ENCODE peak calls at places on chromosomes 1 and 21, in five cellular contexts. K is GM12892, U is ascending aorta, H is heart left ventricle, Q is mucosa of gallbladder. C is an unnamed sample.

GRCh38 chr1:236904874-236905741 is 99.1 kb downstream of the MT1HL1 start:
- DNase-seq in K (no peak), U (no peak), H (no peak), Q (no peak), C (no peak)

GRCh38 chr1:153404768-153405167 is 11.6 kb upstream of the S100A7A start:
- DNase-seq in K (peak), U (no peak), H (no peak), Q (peak), C (peak)

GRCh38 chr21:41480086-41480690 is 27.8 kb downstream of the TMPRSS2 start:
- DNase-seq in K (no peak), U (no peak), H (no peak), Q (peak), C (no peak)

GRCh38 chr1:28173151-28173979 is 3.1 kb downstream of the PTAFR start:
- DNase-seq in K (no peak), U (no peak), H (no peak), Q (peak), C (no peak)

GRCh38 chr1:23368562-23369334 is 888 bp downstream of the ZNF436 start:
- DNase-seq in K (peak), U (peak), H (peak), Q (peak), C (peak)

GRCh38 chr1:32345289-32345827 is 9.3 kb upstream of the MARCKSL1 start:
- DNase-seq in K (no peak), U (no peak), H (no peak), Q (peak), C (peak)

GRCh38 chr1:66262233-66262632 is 271.7 kb upstream of the SGIP1 start:
- DNase-seq in K (no peak), U (no peak), H (no peak), Q (no peak), C (no peak)

GRCh38 chr1:215730600-215730999 is 163.5 kb downstream of the KCTD3 start:
- DNase-seq in K (no peak), U (no peak), H (no peak), Q (no peak), C (no peak)

GRCh38 chr1:234645474-234645953 is 35.5 kb upstream of the IRF2BP2 start:
- DNase-seq in K (no peak), U (no peak), H (no peak), Q (no peak), C (peak)

GRCh38 chr1:177343445-177343844 is 172.7 kb downstream of the BRINP2 start:
- DNase-seq in K (no peak), U (no peak), H (no peak), Q (no peak), C (no peak)

GRCh38 chr1:181424786-181425403 is 58.4 kb upstream of the CACNA1E start:
- DNase-seq in K (no peak), U (no peak), H (peak), Q (peak), C (peak)

GRCh38 chr1:53663525-53664300 is 75.3 kb downstream of the GLIS1 start:
- DNase-seq in K (no peak), U (no peak), H (no peak), Q (no peak), C (no peak)

GRCh38 chr1:94535879-94536278 is 5.7 kb downstream of the F3 start:
- DNase-seq in K (no peak), U (no peak), H (no peak), Q (no peak), C (no peak)

GRCh38 chr1:150619576-150620509 is 9.6 kb downstream of the ENSA start:
- DNase-seq in K (no peak), U (no peak), H (peak), Q (peak), C (peak)

GRCh38 chr1:31511848-31512615 is 64.3 kb upstream of the TINAGL1 start:
- DNase-seq in K (no peak), U (no peak), H (no peak), Q (peak), C (no peak)

GRCh38 chr1:224619209-224619608 is 3.1 kb downstream of the CNIH3 start:
- DNase-seq in K (no peak), U (no peak), H (no peak), Q (no peak), C (no peak)